ENCODE peak calls at places on chromosome 5, in four cellular contexts. W, R, E and X are unnamed samples.

GRCh38 chr5:94700592-94700991 is 82.1 kb downstream of the SLF1 start:
- DNase-seq in W (no peak), R (no peak), E (no peak), X (no peak)

GRCh38 chr5:173869316-173869715 is 18.8 kb upstream of the CPEB4 start:
- DNase-seq in W (no peak), R (no peak), E (no peak), X (no peak)

GRCh38 chr5:6202615-6203365 is 175.6 kb downstream of the MED10 start:
- DNase-seq in W (peak), R (peak), E (no peak), X (peak)

GRCh38 chr5:119355244-119355635 is 579 bp upstream of the TNFAIP8 start:
- DNase-seq in W (peak), R (peak), E (no peak), X (no peak)

GRCh38 chr5:166772770-166773169 is 1518.7 kb upstream of the WWC1 start:
- DNase-seq in W (no peak), R (no peak), E (no peak), X (no peak)

GRCh38 chr5:39062104-39062503 is 12.1 kb downstream of the RICTOR start:
- DNase-seq in W (no peak), R (no peak), E (no peak), X (no peak)

GRCh38 chr5:151477106-151477505 is 29.7 kb downstream of the SLC36A1 start:
- DNase-seq in W (no peak), R (no peak), E (peak), X (no peak)

GRCh38 chr5:149735066-149735465 is 5.0 kb downstream of the PPARGC1B start:
- DNase-seq in W (no peak), R (no peak), E (peak), X (no peak)

GRCh38 chr5:16618138-16618897 is 1.5 kb upstream of the RETREG1 start:
- DNase-seq in W (no peak), R (no peak), E (no peak), X (no peak)

GRCh38 chr5:431001-431710 is 11.8 kb upstream of the EXOC3 start:
- DNase-seq in W (peak), R (peak), E (peak), X (peak)

GRCh38 chr5:33491941-33492340 is 51.2 kb downstream of the TARS1 start:
- DNase-seq in W (no peak), R (no peak), E (no peak), X (no peak)

GRCh38 chr5:90962481-90962880 is 403.9 kb downstream of the ADGRV1 start:
- DNase-seq in W (no peak), R (no peak), E (peak), X (no peak)

GRCh38 chr5:116242363-116242762 is 157.5 kb downstream of the COMMD10 start:
- DNase-seq in W (no peak), R (no peak), E (peak), X (no peak)

GRCh38 chr5:142387022-142387682 is 62.3 kb upstream of the SPRY4 start:
- DNase-seq in W (no peak), R (no peak), E (no peak), X (no peak)

GRCh38 chr5:36305571-36306326 is 4.0 kb upstream of the RANBP3L start:
- DNase-seq in W (peak), R (no peak), E (peak), X (no peak)

GRCh38 chr5:130323804-130324454 is 419.7 kb downstream of the CHSY3 start:
- DNase-seq in W (no peak), R (no peak), E (peak), X (no peak)

GRCh38 chr5:125235995-125236394 is 489.6 kb upstream of the ZNF608 start:
- DNase-seq in W (no peak), R (no peak), E (no peak), X (no peak)

GRCh38 chr5:50655810-50656205 is 10.6 kb upstream of the PARP8 start:
- DNase-seq in W (no peak), R (no peak), E (no peak), X (no peak)

GRCh38 chr5:124783794-124784193 is 37.4 kb upstream of the ZNF608 start:
- DNase-seq in W (no peak), R (no peak), E (no peak), X (no peak)

GRCh38 chr5:165139730-165140129 is 1634.3 kb downstream of the MAT2B start:
- DNase-seq in W (no peak), R (no peak), E (no peak), X (no peak)

DNA sequence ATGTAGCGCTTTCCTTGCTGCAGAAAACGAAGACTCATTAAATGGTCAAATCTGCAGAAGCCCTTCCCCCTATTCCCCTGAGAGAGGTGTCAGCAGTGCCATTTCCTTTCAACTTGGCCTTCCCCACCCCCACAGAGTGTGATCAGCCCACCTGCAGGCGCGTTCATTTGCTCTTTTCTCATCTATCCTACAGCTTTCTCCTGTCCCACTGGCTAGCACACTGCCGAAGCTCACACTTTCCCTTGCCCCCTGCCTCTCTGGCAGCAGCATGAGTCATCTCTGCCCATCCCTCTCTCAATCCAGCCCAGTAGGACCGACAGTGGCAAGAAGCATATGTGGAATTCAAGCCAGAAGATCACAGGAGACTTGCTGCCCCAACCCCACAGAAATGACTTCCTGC is 213.8 kb downstream of the FAM114A2 start:
- DNase-seq in W (peak), R (peak), E (no peak), X (no peak)
- TF ChIP-seq JUN in W (no peak), R (no peak), E (no peak), X (no peak)

GRCh38 chr5:170097934-170098333 is 7.8 kb upstream of the FOXI1 start:
- DNase-seq in W (no peak), R (no peak), E (peak), X (no peak)

GRCh38 chr5:170104710-170105109 is 987 bp upstream of the FOXI1 start:
- DNase-seq in W (no peak), R (no peak), E (no peak), X (no peak)

GRCh38 chr5:170104299-170104698 is 1.4 kb upstream of the FOXI1 start:
- DNase-seq in W (no peak), R (no peak), E (no peak), X (no peak)

GRCh38 chr5:170103447-170103846 is 2.2 kb upstream of the FOXI1 start:
- DNase-seq in W (no peak), R (no peak), E (no peak), X (no peak)

GRCh38 chr5:170100051-170100943 is 5.4 kb upstream of the FOXI1 start:
- DNase-seq in W (peak), R (peak), E (peak), X (peak)
- TF ChIP-seq JUN in W (no peak), R (no peak), E (no peak), X (no peak)

GRCh38 chr5:80435476-80435875 is 27.6 kb downstream of the ZFYVE16 start:
- DNase-seq in W (no peak), R (no peak), E (no peak), X (no peak)

GRCh38 chr5:80437326-80437725 is 29.5 kb downstream of the ZFYVE16 start:
- DNase-seq in W (no peak), R (no peak), E (no peak), X (no peak)

GRCh38 chr5:80438739-80439138 is 30.9 kb downstream of the ZFYVE16 start:
- DNase-seq in W (no peak), R (no peak), E (no peak), X (no peak)

GRCh38 chr5:80439213-80439612 is 31.3 kb downstream of the ZFYVE16 start:
- DNase-seq in W (no peak), R (no peak), E (no peak), X (no peak)
- TF ChIP-seq JUN in W (no peak), R (no peak), E (no peak), X (no peak)

GRCh38 chr5:179322071-179323025 is 22.9 kb downstream of the ADAMTS2 start:
- DNase-seq in W (peak), R (no peak), E (no peak), X (no peak)
- TF ChIP-seq JUN in W (no peak), R (no peak), E (no peak), X (no peak)